ENCODE peak calls at places on chromosomes 4 and X, in ten cellular contexts. X is HFF-Myc; U is hepatocyte; I is stimulated activated CD8-positive, alpha-beta memory T cell treated with anti-CD3 and anti-CD28 coated beads, Interleukin-4, amount 100 ng/mL, for 4 hours; N is RPMI8226; C is germinal center; D is posterior vena cava; M is A549; A is AG09309; F is nephron progenitor cell. B is an unnamed sample.

GRCh38 chr4:41957634-41958033 is 22.4 kb downstream of the TMEM33 start:
- DNase-seq in X (no peak), U (peak), I (no peak), N (peak), C (peak), D (no peak), M (peak), A (no peak), F (no peak), B (no peak)

GRCh38 chrX:43956034-43956433 is 17.2 kb downstream of the NDP start:
- DNase-seq in X (no peak), U (no peak), I (no peak), N (no peak), C (no peak), D (no peak), M (no peak), A (no peak), F (no peak), B (no peak)

GRCh38 chr4:189033801-189034347 is 894.6 kb downstream of the TRIML1 start:
- DNase-seq in X (no peak), U (no peak), I (no peak), N (no peak), C (no peak), D (no peak), M (no peak), A (no peak), F (no peak), B (no peak)

GRCh38 chr4:8345946-8346814 is 76.6 kb downstream of the HTRA3 start:
- DNase-seq in X (no peak), U (no peak), I (no peak), N (no peak), C (no peak), D (peak), M (no peak), A (no peak), F (no peak), B (no peak)

GRCh38 chrX:110743679-110744340 is 51.8 kb downstream of the CHRDL1 start:
- DNase-seq in X (peak), U (no peak), I (no peak), N (no peak), C (no peak), D (no peak), M (no peak), A (no peak), F (no peak), B (no peak)

GRCh38 chrX:39458779-39459178 is 639.0 kb downstream of the BCOR start:
- DNase-seq in X (no peak), U (no peak), I (no peak), N (no peak), C (no peak), D (no peak), M (no peak), A (no peak), F (no peak), B (no peak)

GRCh38 chr4:8537041-8537461 is 43.1 kb upstream of the GPR78 start:
- DNase-seq in X (peak), U (peak), I (no peak), N (peak), C (no peak), D (no peak), M (peak), A (no peak), F (no peak), B (peak)

GRCh38 chrX:68833448-68833805 is 4.6 kb downstream of the EFNB1 start:
- DNase-seq in X (no peak), U (no peak), I (no peak), N (no peak), C (no peak), D (no peak), M (no peak), A (no peak), F (no peak), B (no peak)

GRCh38 chr4:144645102-144645469 is 870 bp upstream of the HHIP start:
- DNase-seq in X (no peak), U (peak), I (no peak), N (no peak), C (no peak), D (peak), M (no peak), A (no peak), F (peak), B (no peak)

GRCh38 chr4:100302061-100303026 is 112.1 kb upstream of the DDIT4L start:
- DNase-seq in X (no peak), U (no peak), I (no peak), N (no peak), C (no peak), D (no peak), M (no peak), A (no peak), F (no peak), B (no peak)

GRCh38 chr4:81352476-81352875 is 119.2 kb downstream of the RASGEF1B start:
- DNase-seq in X (no peak), U (no peak), I (no peak), N (no peak), C (no peak), D (no peak), M (no peak), A (peak), F (no peak), B (no peak)

GRCh38 chr4:120916937-120917336 is 5.6 kb downstream of the PRDM5 start:
- DNase-seq in X (no peak), U (no peak), I (no peak), N (no peak), C (no peak), D (no peak), M (no peak), A (no peak), F (no peak), B (no peak)

GRCh38 chrX:39262641-39263040 is 461.4 kb downstream of the MID1IP1 start:
- DNase-seq in X (no peak), U (no peak), I (no peak), N (no peak), C (no peak), D (no peak), M (no peak), A (no peak), F (no peak), B (no peak)

GRCh38 chr4:136864580-136865185 is 667.6 kb downstream of the PCDH18 start:
- DNase-seq in X (peak), U (peak), I (no peak), N (peak), C (no peak), D (no peak), M (peak), A (peak), F (peak), B (peak)

GRCh38 chr4:113945906-113946305 is 33.5 kb downstream of the ARSJ start:
- DNase-seq in X (no peak), U (no peak), I (no peak), N (no peak), C (no peak), D (no peak), M (no peak), A (no peak), F (no peak), B (no peak)

GRCh38 chr4:148043990-148044645 is 312.2 kb downstream of the ARHGAP10 start:
- DNase-seq in X (no peak), U (no peak), I (no peak), N (no peak), C (no peak), D (no peak), M (no peak), A (no peak), F (no peak), B (no peak)

GRCh38 chr4:127997534-127998388 is 32.6 kb downstream of the ABHD18 start:
- DNase-seq in X (no peak), U (no peak), I (no peak), N (peak), C (peak), D (no peak), M (peak), A (peak), F (no peak), B (peak)

GRCh38 chr4:94559351-94559806 is 107.6 kb downstream of the PDLIM5 start:
- DNase-seq in X (no peak), U (no peak), I (no peak), N (no peak), C (no peak), D (no peak), M (no peak), A (no peak), F (no peak), B (no peak)

GRCh38 chr4:152109585-152110509 is 349.0 kb upstream of the GATB start:
- DNase-seq in X (no peak), U (no peak), I (no peak), N (no peak), C (no peak), D (no peak), M (no peak), A (no peak), F (no peak), B (no peak)

GRCh38 chrX:23908219-23909003 is 605 bp downstream of the CXorf58 start:
- DNase-seq in X (no peak), U (peak), I (no peak), N (peak), C (peak), D (no peak), M (no peak), A (no peak), F (peak), B (no peak)

GRCh38 chrX:118228041-118228440 is 111.4 kb upstream of the KLHL13 start:
- DNase-seq in X (no peak), U (no peak), I (no peak), N (no peak), C (no peak), D (no peak), M (no peak), A (no peak), F (no peak), B (no peak)

GRCh38 chr4:152014280-152014679 is 253.5 kb upstream of the GATB start:
- DNase-seq in X (no peak), U (no peak), I (peak), N (no peak), C (peak), D (no peak), M (no peak), A (no peak), F (no peak), B (no peak)

GRCh38 chr4:89410687-89411086 is 103.1 kb upstream of the GPRIN3 start:
- DNase-seq in X (no peak), U (no peak), I (no peak), N (no peak), C (no peak), D (no peak), M (no peak), A (peak), F (no peak), B (no peak)

GRCh38 chrX:26915064-26915463 is 548.1 kb downstream of the PPP4R3C start:
- DNase-seq in X (no peak), U (no peak), I (no peak), N (no peak), C (no peak), D (no peak), M (no peak), A (no peak), F (no peak), B (no peak)

GRCh38 chr4:3834921-3835521 is 68.8 kb downstream of the ADRA2C start:
- DNase-seq in X (no peak), U (no peak), I (no peak), N (peak), C (no peak), D (no peak), M (no peak), A (no peak), F (no peak), B (no peak)

GRCh38 chr4:156676116-156676851 is 295.3 kb downstream of the PDGFC start:
- DNase-seq in X (no peak), U (no peak), I (no peak), N (no peak), C (no peak), D (no peak), M (no peak), A (no peak), F (no peak), B (no peak)

GRCh38 chr4:101102114-101102752 is 245.1 kb downstream of the PPP3CA start:
- DNase-seq in X (peak), U (no peak), I (no peak), N (peak), C (no peak), D (peak), M (no peak), A (peak), F (no peak), B (no peak)

GRCh38 chr4:74038161-74039064 is at the start of gene CXCL3:
- DNase-seq in X (no peak), U (peak), I (no peak), N (peak), C (peak), D (peak), M (peak), A (no peak), F (peak), B (no peak)

GRCh38 chr4:145554691-145555090 is 64.5 kb upstream of the MMAA start:
- DNase-seq in X (no peak), U (no peak), I (no peak), N (no peak), C (no peak), D (no peak), M (no peak), A (no peak), F (no peak), B (no peak)

GRCh38 chr4:80145739-80146138 is 51.6 kb upstream of the PRDM8 start:
- DNase-seq in X (no peak), U (no peak), I (no peak), N (no peak), C (no peak), D (no peak), M (no peak), A (no peak), F (no peak), B (no peak)

GRCh38 chrX:45347877-45348675 is 147.4 kb upstream of the DIPK2B start:
- DNase-seq in X (no peak), U (no peak), I (no peak), N (no peak), C (no peak), D (no peak), M (no peak), A (no peak), F (no peak), B (no peak)

GRCh38 chrX:63784346-63784901 is 590 bp downstream of the ARHGEF9 start:
- DNase-seq in X (no peak), U (peak), I (no peak), N (no peak), C (no peak), D (no peak), M (no peak), A (no peak), F (peak), B (no peak)

GRCh38 chr4:8278421-8279287 is 9.1 kb downstream of the HTRA3 start:
- DNase-seq in X (no peak), U (peak), I (no peak), N (no peak), C (no peak), D (peak), M (no peak), A (peak), F (no peak), B (no peak)

GRCh38 chrX:136046295-136046894 is 61.2 kb downstream of the SLC9A6 start:
- DNase-seq in X (no peak), U (peak), I (no peak), N (no peak), C (no peak), D (no peak), M (no peak), A (no peak), F (no peak), B (no peak)

B was measured in Panc1.